ENCODE peak calls at places on chromosomes 4 and X, in five cellular contexts. One of them, this sample, is unnamed.

GRCh38 chr4:6090936-6091335 is 72.7 kb upstream of the C4orf50 start:
- DNase-seq in neural progenitor cell: no peak
- DNase-seq in fibroblast of lung: no peak
- DNase-seq in HCT116: no peak
- DNase-seq in DND-41: no peak
- DNase-seq in this sample: no peak

GRCh38 chr4:153521995-153522799 is 56.0 kb downstream of the TMEM131L start:
- DNase-seq in fibroblast of lung: no peak
- DNase-seq in HCT116: no peak
- DNase-seq in DND-41: peak; percentile 94
- DNase-seq in neural progenitor cell: no peak
- DNase-seq in this sample: no peak

GRCh38 chr4:111689214-111689613 is 456.0 kb upstream of the FAM241A start:
- DNase-seq in HCT116: no peak
- DNase-seq in DND-41: no peak
- DNase-seq in fibroblast of lung: peak; percentile 70
- DNase-seq in neural progenitor cell: no peak
- DNase-seq in this sample: peak; percentile 77

GRCh38 chr4:2934077-2934812 is 29.0 kb downstream of the NOP14 start:
- DNase-seq in neural progenitor cell: peak; percentile 48
- DNase-seq in DND-41: peak; percentile 35
- DNase-seq in HCT116: no peak
- DNase-seq in fibroblast of lung: peak; percentile 48
- DNase-seq in this sample: peak; percentile 36

GRCh38 chr4:79050521-79050880 is 111.3 kb upstream of the PAQR3 start:
- DNase-seq in DND-41: no peak
- DNase-seq in HCT116: no peak
- DNase-seq in fibroblast of lung: no peak
- DNase-seq in neural progenitor cell: no peak
- DNase-seq in this sample: no peak

GRCh38 chrX:83529950-83530349 is 21.9 kb downstream of the POU3F4 start:
- DNase-seq in fibroblast of lung: no peak
- DNase-seq in HCT116: no peak
- DNase-seq in neural progenitor cell: no peak
- DNase-seq in DND-41: no peak
- DNase-seq in this sample: no peak

GRCh38 chrX:48491809-48492208 is 15.8 kb downstream of the FTSJ1 start:
- DNase-seq in DND-41: no peak
- DNase-seq in HCT116: no peak
- DNase-seq in fibroblast of lung: no peak
- DNase-seq in neural progenitor cell: no peak
- DNase-seq in this sample: no peak

GRCh38 chr4:96227515-96227914 is 387.6 kb downstream of the PDHA2 start:
- DNase-seq in neural progenitor cell: no peak
- DNase-seq in fibroblast of lung: no peak
- DNase-seq in DND-41: no peak
- DNase-seq in HCT116: no peak
- DNase-seq in this sample: no peak

GRCh38 chr4:37469286-37469685 is 216.9 kb downstream of the RELL1 start:
- DNase-seq in DND-41: no peak
- DNase-seq in HCT116: no peak
- DNase-seq in neural progenitor cell: no peak
- DNase-seq in fibroblast of lung: no peak
- DNase-seq in this sample: no peak

GRCh38 chrX:30702736-30703135 is 49.5 kb downstream of the GK start:
- DNase-seq in DND-41: no peak
- DNase-seq in fibroblast of lung: peak; percentile 80
- DNase-seq in HCT116: no peak
- DNase-seq in neural progenitor cell: no peak
- DNase-seq in this sample: no peak

GRCh38 chr4:105594094-105595010 is 41.9 kb downstream of the ARHGEF38 start:
- DNase-seq in neural progenitor cell: no peak
- DNase-seq in HCT116: no peak
- DNase-seq in DND-41: no peak
- DNase-seq in fibroblast of lung: no peak
- DNase-seq in this sample: no peak

GRCh38 chr4:61299316-61299715 is 99.2 kb downstream of the ADGRL3 start:
- DNase-seq in neural progenitor cell: no peak
- DNase-seq in fibroblast of lung: no peak
- DNase-seq in DND-41: no peak
- DNase-seq in HCT116: no peak
- DNase-seq in this sample: no peak

DNA sequence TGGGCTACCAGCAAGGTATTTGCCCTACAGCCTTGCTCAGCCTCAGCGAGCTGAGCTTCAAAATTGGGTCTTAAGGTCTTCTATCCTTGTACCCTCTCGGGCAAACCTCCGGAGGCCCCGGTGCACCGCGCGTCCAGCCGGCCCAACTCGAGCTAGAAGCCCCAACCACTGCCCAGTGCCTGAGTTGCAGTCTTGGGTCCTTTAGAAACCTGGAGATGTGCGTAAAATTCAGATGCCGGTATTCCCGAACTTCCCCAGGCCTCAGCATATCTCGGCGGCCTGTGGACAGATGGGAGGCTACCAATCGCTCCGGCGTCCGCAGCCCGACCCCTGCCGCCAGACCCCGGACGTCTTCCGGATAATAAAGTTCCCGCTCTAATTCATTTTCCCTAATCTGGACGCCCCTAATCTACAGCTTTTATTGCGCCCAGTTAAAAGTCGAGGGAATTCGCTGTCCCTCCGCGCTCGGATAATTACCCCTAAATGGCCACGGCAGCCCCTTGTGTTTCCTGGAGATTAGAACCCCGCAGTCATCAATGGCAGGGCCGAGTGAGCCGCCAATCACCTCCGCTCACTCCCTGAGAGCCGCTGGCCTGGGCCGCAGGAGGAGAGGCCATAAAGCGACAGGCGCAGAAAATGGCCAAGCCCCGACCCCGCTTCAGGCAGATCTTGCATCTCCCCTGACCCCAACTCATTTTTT is 1.5 kb upstream of the MSX1 start:
- DNase-seq in HCT116: no peak
- DNase-seq in neural progenitor cell: peak; percentile 84
- DNase-seq in fibroblast of lung: no peak
- DNase-seq in DND-41: no peak
- DNase-seq in this sample: no peak
- TF ChIP-seq EZH2 in HCT116: no peak
- TF ChIP-seq EZH2 in neural progenitor cell: peak; percentile 64
- TF ChIP-seq EZH2 in fibroblast of lung: peak; percentile 52
- TF ChIP-seq EZH2 in DND-41: no peak
- TF ChIP-seq EZH2 in this sample: no peak

DNA sequence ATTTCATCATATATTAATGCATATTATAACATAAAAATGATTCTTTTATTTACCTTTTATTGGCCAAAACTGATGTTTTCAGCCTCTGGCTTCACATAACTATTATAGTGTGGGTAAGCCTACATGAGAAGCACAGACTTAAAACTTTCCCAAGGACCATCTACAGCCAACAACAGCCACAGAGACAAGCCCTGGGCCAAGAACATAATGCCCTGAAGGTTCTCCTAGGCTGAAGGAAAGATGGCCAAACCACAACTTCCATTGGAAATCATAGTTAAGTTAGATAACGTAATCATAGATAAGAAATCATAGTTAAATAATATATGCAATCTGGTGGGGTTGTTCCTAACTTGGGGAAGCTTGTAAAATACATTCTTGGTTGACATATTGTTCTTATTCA is 280.0 kb upstream of the EMCN start:
- DNase-seq in neural progenitor cell: no peak
- DNase-seq in HCT116: no peak
- DNase-seq in fibroblast of lung: peak; percentile 32
- DNase-seq in DND-41: no peak
- DNase-seq in this sample: no peak
- TF ChIP-seq CTCF in neural progenitor cell: no peak
- TF ChIP-seq CTCF in HCT116: no peak
- TF ChIP-seq CTCF in fibroblast of lung: no peak
- TF ChIP-seq CTCF in DND-41: no peak
- TF ChIP-seq CTCF in this sample: no peak

GRCh38 chrX:153669174-153669890 is 4.3 kb downstream of the PNCK start:
- DNase-seq in neural progenitor cell: peak; percentile 62
- DNase-seq in DND-41: peak; percentile 44
- DNase-seq in HCT116: no peak
- DNase-seq in fibroblast of lung: no peak
- DNase-seq in this sample: peak; percentile 43
- H3K27ac ChIP-seq in neural progenitor cell: no peak overlapping the region
- H3K27ac ChIP-seq in DND-41: no peak overlapping the region
- H3K27ac ChIP-seq in HCT116: no peak overlapping the region
- H3K27ac ChIP-seq in fibroblast of lung: no peak overlapping the region
- H3K27ac ChIP-seq in this sample: no peak overlapping the region

GRCh38 chr4:190017357-190018200 is 9.5 kb downstream of the FRG2 start:
- DNase-seq in fibroblast of lung: no peak
- DNase-seq in neural progenitor cell: peak; percentile 39
- DNase-seq in DND-41: no peak
- DNase-seq in HCT116: no peak
- DNase-seq in this sample: peak; percentile 3
- TF ChIP-seq EZH2 in fibroblast of lung: peak; percentile 65
- TF ChIP-seq EZH2 in neural progenitor cell: peak; percentile 59
- TF ChIP-seq EZH2 in DND-41: no peak
- TF ChIP-seq EZH2 in HCT116: no peak
- TF ChIP-seq EZH2 in this sample: peak; percentile 54

GRCh38 chr4:89482248-89482647 is 174.6 kb upstream of the GPRIN3 start:
- DNase-seq in DND-41: peak; percentile 16
- DNase-seq in neural progenitor cell: peak; percentile 61
- DNase-seq in fibroblast of lung: peak; percentile 39
- DNase-seq in HCT116: peak; percentile 68
- DNase-seq in this sample: peak; percentile 33
- TF ChIP-seq CTCF in DND-41: peak; percentile 60
- TF ChIP-seq CTCF in neural progenitor cell: peak; percentile 55
- TF ChIP-seq CTCF in fibroblast of lung: no peak
- TF ChIP-seq CTCF in HCT116: peak; percentile 33
- TF ChIP-seq CTCF in this sample: peak; percentile 39

This sample was measured in A673.